ENCODE peak calls at places on chromosomes 6 and 20, in four cellular contexts. One of them, this sample, is unnamed.

GRCh38 chr6:45469708-45470107 is 92.0 kb upstream of the SUPT3H start:
- DNase-seq in astrocyte of the cerebellum: no peak
- DNase-seq in GM19239: no peak
- DNase-seq in HS-5: no peak
- DNase-seq in this sample: no peak

GRCh38 chr6:135319819-135320218 is 138.7 kb downstream of the MYB start:
- DNase-seq in astrocyte of the cerebellum: no peak
- DNase-seq in GM19239: no peak
- DNase-seq in HS-5: no peak
- DNase-seq in this sample: no peak

GRCh38 chr6:13953061-13953705 is 28.4 kb downstream of the RNF182 start:
- DNase-seq in astrocyte of the cerebellum: no peak
- DNase-seq in GM19239: no peak
- DNase-seq in HS-5: no peak
- DNase-seq in this sample: peak

GRCh38 chr20:23229989-23230388 is 120.6 kb upstream of the NXT1 start:
- DNase-seq in astrocyte of the cerebellum: no peak
- DNase-seq in GM19239: no peak
- DNase-seq in HS-5: no peak
- DNase-seq in this sample: no peak

GRCh38 chr6:133741375-133741861 is 147.5 kb upstream of the TCF21 start:
- DNase-seq in astrocyte of the cerebellum: no peak
- DNase-seq in GM19239: no peak
- DNase-seq in HS-5: no peak
- DNase-seq in this sample: peak

GRCh38 chr6:93419304-93420162 is at the start of gene EPHA7:
- DNase-seq in astrocyte of the cerebellum: peak
- DNase-seq in GM19239: no peak
- DNase-seq in HS-5: peak
- DNase-seq in this sample: peak

GRCh38 chr6:42659806-42660205 is 62.6 kb downstream of the PRPH2 start:
- DNase-seq in astrocyte of the cerebellum: no peak
- DNase-seq in GM19239: no peak
- DNase-seq in HS-5: no peak
- DNase-seq in this sample: no peak

GRCh38 chr6:44157152-44157521 is 1.5 kb upstream of the CAPN11 start:
- DNase-seq in astrocyte of the cerebellum: no peak
- DNase-seq in GM19239: no peak
- DNase-seq in HS-5: no peak
- DNase-seq in this sample: no peak

GRCh38 chr20:38167851-38168760 is 3.0 kb upstream of the TGM2 start:
- DNase-seq in astrocyte of the cerebellum: peak
- DNase-seq in GM19239: no peak
- DNase-seq in HS-5: peak
- DNase-seq in this sample: peak

GRCh38 chr6:154602708-154603107 is 92.2 kb upstream of the CNKSR3 start:
- DNase-seq in astrocyte of the cerebellum: no peak
- DNase-seq in GM19239: no peak
- DNase-seq in HS-5: no peak
- DNase-seq in this sample: no peak

GRCh38 chr20:4613718-4614620 is 107.7 kb upstream of the PRND start:
- DNase-seq in astrocyte of the cerebellum: peak
- DNase-seq in GM19239: peak
- DNase-seq in HS-5: no peak
- DNase-seq in this sample: no peak

GRCh38 chr20:34269996-34270627 is 28.9 kb downstream of the ASIP start:
- DNase-seq in astrocyte of the cerebellum: peak
- DNase-seq in GM19239: no peak
- DNase-seq in HS-5: no peak
- DNase-seq in this sample: no peak

GRCh38 chr6:32194825-32195651 is 2.6 kb upstream of the GPSM3 start:
- DNase-seq in astrocyte of the cerebellum: peak
- DNase-seq in GM19239: no peak
- DNase-seq in HS-5: no peak
- DNase-seq in this sample: no peak

GRCh38 chr6:1585669-1586049 is 24.1 kb upstream of the FOXC1 start:
- DNase-seq in astrocyte of the cerebellum: no peak
- DNase-seq in GM19239: no peak
- DNase-seq in HS-5: no peak
- DNase-seq in this sample: no peak

GRCh38 chr6:8859501-8859900 is 424.2 kb upstream of the SLC35B3 start:
- DNase-seq in astrocyte of the cerebellum: peak
- DNase-seq in GM19239: no peak
- DNase-seq in HS-5: no peak
- DNase-seq in this sample: no peak

GRCh38 chr20:9884666-9885065 is 45.8 kb upstream of the PAK5 start:
- DNase-seq in astrocyte of the cerebellum: no peak
- DNase-seq in GM19239: no peak
- DNase-seq in HS-5: no peak
- DNase-seq in this sample: no peak

GRCh38 chr6:132742495-132742894 is 15.2 kb downstream of the VNN2 start:
- DNase-seq in astrocyte of the cerebellum: no peak
- DNase-seq in GM19239: no peak
- DNase-seq in HS-5: no peak
- DNase-seq in this sample: no peak

GRCh38 chr6:2542858-2543218 is 207.9 kb downstream of the MYLK4 start:
- DNase-seq in astrocyte of the cerebellum: peak
- DNase-seq in GM19239: peak
- DNase-seq in HS-5: peak
- DNase-seq in this sample: peak

GRCh38 chr6:138004423-138005287 is 102.6 kb downstream of the PERP start:
- DNase-seq in astrocyte of the cerebellum: no peak
- DNase-seq in GM19239: peak
- DNase-seq in HS-5: peak
- DNase-seq in this sample: no peak

GRCh38 chr6:83273596-83273995 is 80.4 kb downstream of the RWDD2A start:
- DNase-seq in astrocyte of the cerebellum: no peak
- DNase-seq in GM19239: no peak
- DNase-seq in HS-5: no peak
- DNase-seq in this sample: no peak

GRCh38 chr6:1337791-1338190 is 25.9 kb downstream of the FOXQ1 start:
- DNase-seq in astrocyte of the cerebellum: no peak
- DNase-seq in GM19239: no peak
- DNase-seq in HS-5: no peak
- DNase-seq in this sample: no peak

GRCh38 chr6:145824344-145824743 is 9.7 kb upstream of the FBXO30 start:
- DNase-seq in astrocyte of the cerebellum: no peak
- DNase-seq in GM19239: no peak
- DNase-seq in HS-5: no peak
- DNase-seq in this sample: no peak

GRCh38 chr6:127522714-127523113 is 3.6 kb upstream of the MTCL3 start:
- DNase-seq in astrocyte of the cerebellum: no peak
- DNase-seq in GM19239: no peak
- DNase-seq in HS-5: no peak
- DNase-seq in this sample: no peak

GRCh38 chr6:17281100-17281496 is at the start of gene RBM24:
- DNase-seq in astrocyte of the cerebellum: peak
- DNase-seq in GM19239: no peak
- DNase-seq in HS-5: no peak
- DNase-seq in this sample: no peak

GRCh38 chr20:22794200-22794599 is 209.8 kb upstream of the FOXA2 start:
- DNase-seq in astrocyte of the cerebellum: no peak
- DNase-seq in GM19239: no peak
- DNase-seq in HS-5: no peak
- DNase-seq in this sample: no peak

GRCh38 chr6:115514656-115515055 is 546.0 kb downstream of the FRK start:
- DNase-seq in astrocyte of the cerebellum: no peak
- DNase-seq in GM19239: no peak
- DNase-seq in HS-5: peak
- DNase-seq in this sample: no peak

GRCh38 chr20:48629069-48629959 is 198.5 kb downstream of the PREX1 start:
- DNase-seq in astrocyte of the cerebellum: no peak
- DNase-seq in GM19239: no peak
- DNase-seq in HS-5: no peak
- DNase-seq in this sample: no peak